ENCODE peak calls at places on chromosomes 12 and 14, in eight cellular contexts. D is fibroblast of the conjunctiva; X is SW480; E is RCC 7860; V is CD4-positive, alpha-beta T cell; R is NCI-H460; F is NCI-H1105; Q is caudate nucleus. G is an unnamed sample.

GRCh38 chr14:81589381-81590065 is 55.9 kb upstream of the SEL1L start:
- DNase-seq in D (no peak), X (peak), E (no peak), V (no peak), R (no peak), F (no peak), Q (no peak), G (no peak)

GRCh38 chr12:752673-753400 is 458 bp downstream of the WNK1 start:
- DNase-seq in D (no peak), X (peak), E (no peak), V (peak), R (peak), F (no peak), Q (no peak), G (no peak)

GRCh38 chr14:74963705-74964271 is 8.4 kb upstream of the PGF start:
- DNase-seq in D (no peak), X (no peak), E (peak), V (no peak), R (no peak), F (no peak), Q (no peak), G (no peak)

GRCh38 chr14:89110110-89110509 is 285.7 kb downstream of the TTC8 start:
- DNase-seq in D (no peak), X (no peak), E (no peak), V (no peak), R (no peak), F (no peak), Q (no peak), G (no peak)

GRCh38 chr14:64639340-64639821 is 64.8 kb upstream of the PLEKHG3 start:
- DNase-seq in D (no peak), X (no peak), E (peak), V (no peak), R (no peak), F (no peak), Q (no peak), G (no peak)

GRCh38 chr14:102804858-102805257 is 27.6 kb downstream of the TRAF3 start:
- DNase-seq in D (no peak), X (no peak), E (no peak), V (no peak), R (no peak), F (no peak), Q (no peak), G (no peak)

GRCh38 chr14:99215277-99215676 is 56.7 kb downstream of the BCL11B start:
- DNase-seq in D (peak), X (no peak), E (no peak), V (no peak), R (no peak), F (no peak), Q (no peak), G (no peak)

GRCh38 chr14:85516239-85517112 is 13.5 kb upstream of the FLRT2 start:
- DNase-seq in D (peak), X (no peak), E (peak), V (no peak), R (peak), F (no peak), Q (no peak), G (no peak)

GRCh38 chr14:48563465-48563864 is 888.1 kb upstream of the MDGA2 start:
- DNase-seq in D (no peak), X (peak), E (peak), V (no peak), R (no peak), F (no peak), Q (no peak), G (no peak)

G was measured in memory B cell.